ENCODE peak calls at places on chromosomes 13 and 19, in six cellular contexts. V is aorta, C is transverse colon, L is iPS DF 6.9, D is H9, U is lower lobe of right lung. E is an unnamed sample.

GRCh38 chr19:12956446-12957388 is at the start of gene GADD45GIP1:
- DNase-seq in L (no peak), U (peak), D (peak), C (peak), V (peak), E (peak)

GRCh38 chr19:29893606-29894284 is 48.3 kb upstream of the URI1 start:
- DNase-seq in V (no peak), L (no peak), C (no peak), D (no peak), U (no peak), E (peak)

GRCh38 chr13:24288870-24289269 is 20.5 kb upstream of the C1QTNF9 start:
- DNase-seq in C (no peak), L (no peak), D (no peak), U (no peak), V (no peak), E (no peak)

GRCh38 chr19:3471954-3472655 is 8.2 kb downstream of the SMIM24 start:
- DNase-seq in C (peak), L (no peak), V (peak), U (no peak), D (no peak), E (no peak)

GRCh38 chr19:33498391-33499000 is 23.1 kb downstream of the PEPD start:
- DNase-seq in V (peak), L (no peak), U (peak), C (no peak), D (no peak), E (no peak)

GRCh38 chr13:99821741-99822140 is 149.8 kb downstream of the ZIC5 start:
- DNase-seq in C (no peak), U (no peak), L (no peak), V (no peak), D (no peak), E (no peak)

GRCh38 chr13:43072394-43072793 is 49.0 kb downstream of the DNAJC15 start:
- DNase-seq in C (no peak), L (no peak), D (no peak), U (peak), V (peak), E (peak)

GRCh38 chr13:51895906-51896888 is 34.4 kb downstream of the CCDC70 start:
- DNase-seq in C (peak), D (peak), L (peak), U (peak), V (peak), E (no peak)

GRCh38 chr13:67549331-67549730 is 319.2 kb upstream of the PCDH9 start:
- DNase-seq in L (no peak), V (no peak), C (no peak), D (no peak), U (no peak), E (no peak)

GRCh38 chr13:78759704-78760103 is 100.7 kb upstream of the OBI1 start:
- DNase-seq in L (no peak), C (no peak), D (no peak), U (no peak), V (no peak), E (no peak)

GRCh38 chr19:38274734-38275133 is 10.4 kb downstream of the SPINT2 start:
- DNase-seq in V (no peak), U (no peak), D (no peak), C (peak), L (no peak), E (peak)

GRCh38 chr19:6103217-6103644 is 7.1 kb downstream of the RFX2 start:
- DNase-seq in L (no peak), C (peak), D (no peak), V (peak), U (peak), E (peak)

GRCh38 chr13:110044521-110045200 is 258.3 kb upstream of the IRS2 start:
- DNase-seq in U (no peak), V (no peak), D (no peak), C (no peak), L (no peak), E (no peak)

GRCh38 chr19:2790557-2791271 is 5.4 kb downstream of the THOP1 start:
- DNase-seq in D (no peak), L (no peak), C (no peak), U (no peak), V (no peak), E (no peak)

GRCh38 chr19:2270157-2270571 is 11.8 kb downstream of the PEAK3 start:
- DNase-seq in C (peak), L (no peak), V (no peak), D (no peak), U (peak), E (peak)

GRCh38 chr19:38044267-38045111 is 137.5 kb downstream of the SIPA1L3 start:
- DNase-seq in V (no peak), L (no peak), U (no peak), C (no peak), D (no peak), E (no peak)

GRCh38 chr19:14479985-14480694 is 5.0 kb upstream of the PTGER1 start:
- DNase-seq in C (no peak), D (peak), U (peak), V (no peak), L (peak), E (no peak)

GRCh38 chr13:19818223-19818842 is 35.6 kb upstream of the PSPC1 start:
- DNase-seq in C (peak), U (peak), V (peak), D (peak), L (peak), E (no peak)

GRCh38 chr13:20666948-20667347 is 36.6 kb upstream of the IL17D start:
- DNase-seq in C (no peak), D (no peak), U (no peak), V (no peak), L (no peak), E (no peak)

GRCh38 chr19:44685877-44686276 is 13.1 kb upstream of the CEACAM16 start:
- DNase-seq in L (no peak), C (no peak), D (no peak), V (no peak), U (no peak), E (no peak)
- H3K27ac ChIP-seq in L (no peak), C (no peak), D (no peak), V (no peak), U (peak), E (no peak)

GRCh38 chr13:106612688-106613087 is 44.8 kb upstream of the ARGLU1 start:
- DNase-seq in L (no peak), C (peak), U (peak), V (peak), D (no peak), E (peak)

GRCh38 chr13:106621833-106622232 is 53.9 kb upstream of the ARGLU1 start:
- DNase-seq in L (no peak), D (no peak), C (no peak), U (no peak), V (no peak), E (no peak)

GRCh38 chr13:106619688-106620555 is 52.0 kb upstream of the ARGLU1 start:
- DNase-seq in D (peak), L (peak), V (no peak), C (peak), U (no peak), E (no peak)

GRCh38 chr13:106616729-106617128 is 48.8 kb upstream of the ARGLU1 start:
- DNase-seq in D (no peak), V (no peak), U (no peak), C (no peak), L (no peak), E (no peak)

DNA sequence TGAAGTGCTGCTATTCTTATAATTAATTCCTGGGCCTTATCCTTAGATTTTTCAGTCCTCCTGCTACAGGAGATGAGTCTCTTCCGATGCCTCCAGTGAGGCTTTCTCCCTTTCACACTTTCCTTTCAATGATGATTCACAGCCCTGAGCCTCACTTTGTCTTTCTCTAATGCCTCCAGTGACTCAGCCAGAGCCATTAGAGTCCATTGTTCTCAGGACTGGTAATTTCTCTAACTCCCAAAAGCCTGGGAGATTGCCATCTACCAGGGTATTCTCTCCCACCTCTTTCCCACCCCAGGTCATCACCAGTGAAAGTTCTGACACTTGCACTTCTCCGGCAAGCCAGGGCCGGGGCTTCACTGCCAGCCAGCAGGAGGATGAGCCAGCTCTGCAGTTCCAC is 49.6 kb upstream of the ARGLU1 start:
- DNase-seq in V (no peak), D (peak), C (no peak), L (no peak), U (no peak), E (no peak)
- H3K27ac ChIP-seq in V (no peak), D (no peak), C (no peak), L (no peak), U (no peak), E (no peak)

GRCh38 chr13:21738636-21739035 is 67.8 kb downstream of the FGF9 start:
- DNase-seq in U (no peak), L (no peak), C (no peak), V (no peak), D (no peak), E (no peak)

GRCh38 chr13:21739771-21740170 is 68.9 kb downstream of the FGF9 start:
- DNase-seq in D (no peak), U (no peak), V (no peak), C (no peak), L (no peak), E (no peak)

GRCh38 chr13:21734961-21735360 is 64.1 kb downstream of the FGF9 start:
- DNase-seq in U (no peak), C (no peak), D (no peak), L (no peak), V (no peak), E (no peak)

GRCh38 chr13:21735621-21736401 is 64.9 kb downstream of the FGF9 start:
- DNase-seq in V (no peak), C (no peak), U (no peak), L (no peak), D (no peak), E (no peak)

DNA sequence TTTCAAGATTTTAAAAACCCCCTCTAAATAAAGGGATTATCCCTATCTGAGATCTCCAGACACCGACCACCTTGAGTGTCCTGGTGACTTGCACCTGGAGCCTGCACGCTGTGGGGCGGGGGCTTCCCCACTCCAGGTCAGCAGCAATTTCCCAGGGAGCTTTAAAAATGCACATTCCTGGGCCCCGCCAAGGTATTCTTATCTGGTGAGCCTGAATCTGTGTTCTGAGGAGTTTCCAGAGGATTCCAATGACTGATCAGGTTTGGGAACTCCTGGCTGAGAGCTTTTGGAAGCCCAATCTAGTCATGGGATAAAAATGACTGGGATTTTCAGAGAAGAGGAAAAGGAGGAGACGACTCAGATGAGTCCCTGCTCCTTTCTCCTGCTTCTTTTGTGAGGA is 66.1 kb downstream of the FGF9 start:
- DNase-seq in U (no peak), D (no peak), C (no peak), V (no peak), L (no peak), E (no peak)
- H3K27ac ChIP-seq in U (no peak), D (no peak), C (no peak), V (no peak), L (no peak), E (no peak)

DNA sequence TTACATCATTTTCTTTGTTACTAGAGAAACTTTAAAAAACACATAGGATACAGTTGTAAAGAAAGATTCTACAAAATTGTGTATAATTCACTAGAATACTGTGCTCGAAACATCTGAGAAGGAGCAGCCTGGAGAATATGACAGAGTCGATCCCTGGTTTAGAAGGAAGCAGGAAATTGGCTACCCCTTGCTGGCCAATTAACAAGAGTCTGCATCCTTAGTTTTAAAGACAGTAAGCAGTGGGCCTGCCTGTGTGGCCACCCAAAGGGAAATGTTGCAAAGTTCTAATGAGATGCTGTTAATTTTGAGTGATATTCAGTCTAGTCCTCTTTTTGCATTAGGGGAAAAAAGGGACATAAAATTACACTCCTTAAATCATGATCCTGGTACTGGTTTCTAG is 988.6 kb downstream of the PCDH17 start:
- DNase-seq in L (no peak), D (no peak), U (no peak), V (no peak), C (no peak), E (no peak)
- H3K27ac ChIP-seq in L (no peak), D (no peak), U (no peak), V (no peak), C (no peak), E (no peak)

GRCh38 chr19:4602915-4603314 is 36.4 kb upstream of the TNFAIP8L1 start:
- DNase-seq in D (no peak), V (no peak), C (no peak), L (no peak), U (no peak), E (no peak)
- H3K27ac ChIP-seq in D (no peak), V (no peak), C (no peak), L (no peak), U (no peak), E (no peak)

DNA sequence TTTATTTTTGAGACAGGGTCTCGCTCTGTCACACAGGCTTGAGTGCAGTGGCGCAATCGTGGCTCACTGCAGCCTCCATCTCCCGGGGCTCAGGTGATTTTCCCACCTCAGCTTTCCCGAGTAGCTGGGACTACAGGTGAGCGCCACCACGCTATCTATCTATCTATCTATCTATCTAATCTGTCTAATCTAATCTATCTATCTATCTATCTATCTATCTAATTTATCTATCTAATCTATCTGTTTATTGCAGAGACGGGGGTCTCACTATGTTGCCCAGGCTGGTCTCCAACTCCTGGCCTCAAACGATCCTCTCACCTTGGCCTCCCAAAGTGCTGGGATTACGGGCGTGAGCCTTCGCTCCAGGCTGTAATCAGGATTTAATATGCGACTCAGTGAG is 587 bp downstream of the ZNF613 start:
- DNase-seq in U (no peak), C (no peak), V (no peak), D (no peak), L (no peak), E (no peak)
- H3K27ac ChIP-seq in U (peak), C (peak), V (no peak), D (no peak), L (no peak), E (peak)

DNA sequence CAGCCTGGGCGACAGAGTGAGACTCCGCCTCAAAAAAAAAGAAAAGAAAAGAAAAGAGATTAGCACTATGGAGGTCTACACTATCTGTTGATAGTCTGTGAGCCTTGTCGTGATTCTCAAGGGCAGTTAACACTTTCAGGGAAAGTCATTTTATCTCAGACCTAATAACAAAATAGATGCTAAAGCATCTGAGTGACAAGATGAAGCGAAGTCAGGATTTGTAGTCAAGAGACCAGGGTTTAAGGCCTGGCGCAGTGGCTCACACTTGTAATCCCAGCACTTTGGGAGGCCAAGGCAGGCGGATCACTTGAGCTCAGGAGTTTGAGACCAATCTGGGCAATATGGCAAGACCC is 13.3 kb upstream of the RAB8A start:
- DNase-seq in U (no peak), D (no peak), C (no peak), L (no peak), V (no peak), E (no peak)
- H3K27ac ChIP-seq in U (peak), D (no peak), C (peak), L (no peak), V (no peak), E (peak)

E was measured in tibial artery.